ENCODE peak calls at places on chromosomes 7 and 10, in four cellular contexts. One of them, this sample, is unnamed.
A peak's percentile ranks its signal among the peaks of the same experiment; 100 is the strongest.

GRCh38 chr7:76201732-76202665 is at the start of gene SRRM3:
- DNase-seq in upper lobe of right lung: peak; percentile 90
- DNase-seq in heart left ventricle: peak; percentile 78
- DNase-seq in Caco-2: peak; percentile 83
- DNase-seq in this sample: peak; percentile 76

GRCh38 chr7:33671521-33672262 is 233.6 kb upstream of the BMPER start:
- DNase-seq in upper lobe of right lung: no peak
- DNase-seq in heart left ventricle: no peak
- DNase-seq in Caco-2: no peak
- DNase-seq in this sample: no peak

GRCh38 chr10:68184546-68184945 is 47.4 kb downstream of the ATOH7 start:
- DNase-seq in heart left ventricle: no peak
- DNase-seq in Caco-2: no peak
- DNase-seq in upper lobe of right lung: no peak
- DNase-seq in this sample: no peak

GRCh38 chr10:130388746-130389145 is 252.6 kb downstream of the GLRX3 start:
- DNase-seq in heart left ventricle: no peak
- DNase-seq in Caco-2: no peak
- DNase-seq in upper lobe of right lung: no peak
- DNase-seq in this sample: peak; percentile 6

GRCh38 chr7:137940656-137941518 is 61.0 kb downstream of the CREB3L2 start:
- DNase-seq in Caco-2: peak; percentile 77
- DNase-seq in heart left ventricle: no peak
- DNase-seq in upper lobe of right lung: no peak
- DNase-seq in this sample: no peak

GRCh38 chr7:137421389-137421788 is 77.9 kb upstream of the PTN start:
- DNase-seq in Caco-2: no peak
- DNase-seq in upper lobe of right lung: no peak
- DNase-seq in heart left ventricle: no peak
- DNase-seq in this sample: no peak

GRCh38 chr10:6514180-6514579 is 65.9 kb downstream of the PRKCQ start:
- DNase-seq in upper lobe of right lung: no peak
- DNase-seq in Caco-2: no peak
- DNase-seq in heart left ventricle: no peak
- DNase-seq in this sample: no peak

GRCh38 chr7:127392182-127392565 is 334 bp downstream of the ZNF800 start:
- DNase-seq in Caco-2: peak; percentile 46
- DNase-seq in upper lobe of right lung: peak; percentile 88
- DNase-seq in heart left ventricle: peak; percentile 62
- DNase-seq in this sample: peak; percentile 60

GRCh38 chr7:48899932-48900331 is 24.4 kb upstream of the CDC14C start:
- DNase-seq in heart left ventricle: no peak
- DNase-seq in Caco-2: no peak
- DNase-seq in upper lobe of right lung: no peak
- DNase-seq in this sample: no peak

GRCh38 chr7:5634107-5634950 is 147.1 kb downstream of the RNF216 start:
- DNase-seq in Caco-2: no peak
- DNase-seq in upper lobe of right lung: peak; percentile 76
- DNase-seq in heart left ventricle: peak; percentile 77
- DNase-seq in this sample: no peak
- H3K4me3 ChIP-seq in Caco-2: no peak overlapping the region
- H3K4me3 ChIP-seq in upper lobe of right lung: no peak overlapping the region
- H3K4me3 ChIP-seq in heart left ventricle: peak overlapping the region; percentile 7
- H3K4me3 ChIP-seq in this sample: no peak overlapping the region

DNA sequence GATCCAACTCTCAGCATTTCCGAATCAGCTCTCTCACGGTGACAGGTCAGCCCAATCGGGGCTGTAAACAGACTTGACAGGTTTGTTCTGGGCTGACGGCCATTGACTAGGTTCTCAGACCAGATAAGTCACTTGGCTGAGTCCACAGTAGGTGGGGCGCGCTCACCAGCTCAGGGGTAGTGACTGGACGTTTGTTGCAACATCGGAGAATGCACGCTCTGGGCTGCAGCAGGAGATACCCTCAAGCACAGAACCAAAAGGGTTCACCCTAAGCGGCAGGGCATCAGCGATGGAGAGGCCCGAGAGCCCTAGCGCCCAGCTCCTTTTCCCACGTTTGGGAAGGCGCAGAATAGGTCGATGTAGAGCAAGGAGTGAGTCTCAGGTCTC is 1.8 kb downstream of the KLLN start:
- DNase-seq in Caco-2: peak; percentile 89
- DNase-seq in heart left ventricle: peak; percentile 92
- DNase-seq in upper lobe of right lung: peak; percentile 88
- DNase-seq in this sample: peak; percentile 95
- TF ChIP-seq CTCF in Caco-2: peak; percentile 23
- TF ChIP-seq CTCF in heart left ventricle: no peak
- TF ChIP-seq CTCF in upper lobe of right lung: peak; percentile 17
- TF ChIP-seq CTCF in this sample: peak; percentile 17

GRCh38 chr10:8874268-8874667 is 819.8 kb downstream of the GATA3 start:
- DNase-seq in heart left ventricle: no peak
- DNase-seq in Caco-2: no peak
- DNase-seq in upper lobe of right lung: no peak
- DNase-seq in this sample: no peak
- H3K4me3 ChIP-seq in heart left ventricle: no peak overlapping the region
- H3K4me3 ChIP-seq in Caco-2: no peak overlapping the region
- H3K4me3 ChIP-seq in upper lobe of right lung: no peak overlapping the region
- H3K4me3 ChIP-seq in this sample: no peak overlapping the region

GRCh38 chr7:108805808-108806397 is 236.2 kb downstream of the DNAJB9 start:
- DNase-seq in Caco-2: no peak
- DNase-seq in heart left ventricle: no peak
- DNase-seq in upper lobe of right lung: no peak
- DNase-seq in this sample: no peak
- TF ChIP-seq CTCF in Caco-2: peak; percentile 50
- TF ChIP-seq CTCF in heart left ventricle: no peak
- TF ChIP-seq CTCF in upper lobe of right lung: peak; percentile 30
- TF ChIP-seq CTCF in this sample: peak; percentile 64

GRCh38 chr10:35308809-35309208 is 27.5 kb upstream of the CCNY start:
- DNase-seq in Caco-2: no peak
- DNase-seq in upper lobe of right lung: no peak
- DNase-seq in heart left ventricle: no peak
- DNase-seq in this sample: no peak
- H3K4me3 ChIP-seq in Caco-2: no peak overlapping the region
- H3K4me3 ChIP-seq in upper lobe of right lung: no peak overlapping the region
- H3K4me3 ChIP-seq in heart left ventricle: no peak overlapping the region
- H3K4me3 ChIP-seq in this sample: no peak overlapping the region

GRCh38 chr10:10821926-10822325 is 195.7 kb upstream of the CELF2 start:
- DNase-seq in heart left ventricle: no peak
- DNase-seq in upper lobe of right lung: no peak
- DNase-seq in Caco-2: no peak
- DNase-seq in this sample: no peak

GRCh38 chr10:10826125-10826524 is 191.5 kb upstream of the CELF2 start:
- DNase-seq in Caco-2: no peak
- DNase-seq in upper lobe of right lung: no peak
- DNase-seq in heart left ventricle: no peak
- DNase-seq in this sample: no peak

GRCh38 chr10:10819206-10819856 is 198.3 kb upstream of the CELF2 start:
- DNase-seq in heart left ventricle: no peak
- DNase-seq in upper lobe of right lung: no peak
- DNase-seq in Caco-2: no peak
- DNase-seq in this sample: no peak

GRCh38 chr10:10830316-10831061 is 187.2 kb upstream of the CELF2 start:
- DNase-seq in upper lobe of right lung: no peak
- DNase-seq in Caco-2: no peak
- DNase-seq in heart left ventricle: no peak
- DNase-seq in this sample: no peak

GRCh38 chr10:10824611-10825148 is 193.0 kb upstream of the CELF2 start:
- DNase-seq in upper lobe of right lung: no peak
- DNase-seq in Caco-2: no peak
- DNase-seq in heart left ventricle: peak; percentile 45
- DNase-seq in this sample: no peak
- TF ChIP-seq CTCF in upper lobe of right lung: no peak
- TF ChIP-seq CTCF in Caco-2: no peak
- TF ChIP-seq CTCF in heart left ventricle: no peak
- TF ChIP-seq CTCF in this sample: no peak

GRCh38 chr7:108290344-108291134 is 160.4 kb upstream of the LAMB4 start:
- DNase-seq in upper lobe of right lung: no peak
- DNase-seq in heart left ventricle: no peak
- DNase-seq in Caco-2: no peak
- DNase-seq in this sample: no peak

GRCh38 chr7:108291791-108292440 is 161.8 kb upstream of the LAMB4 start:
- DNase-seq in upper lobe of right lung: no peak
- DNase-seq in heart left ventricle: no peak
- DNase-seq in Caco-2: no peak
- DNase-seq in this sample: no peak

GRCh38 chr7:108293190-108293612 is 163.0 kb downstream of the NRCAM start:
- DNase-seq in heart left ventricle: no peak
- DNase-seq in upper lobe of right lung: no peak
- DNase-seq in Caco-2: no peak
- DNase-seq in this sample: no peak

GRCh38 chr7:108291135-108291508 is 161.0 kb upstream of the LAMB4 start:
- DNase-seq in Caco-2: no peak
- DNase-seq in upper lobe of right lung: no peak
- DNase-seq in heart left ventricle: no peak
- DNase-seq in this sample: no peak

GRCh38 chr7:108292541-108292940 is 162.4 kb upstream of the LAMB4 start:
- DNase-seq in upper lobe of right lung: no peak
- DNase-seq in Caco-2: no peak
- DNase-seq in heart left ventricle: no peak
- DNase-seq in this sample: no peak
- H3K4me3 ChIP-seq in upper lobe of right lung: no peak overlapping the region
- H3K4me3 ChIP-seq in Caco-2: no peak overlapping the region
- H3K4me3 ChIP-seq in heart left ventricle: no peak overlapping the region
- H3K4me3 ChIP-seq in this sample: no peak overlapping the region

GRCh38 chr10:7605565-7606295 is 61.0 kb downstream of the ITIH5 start:
- DNase-seq in Caco-2: no peak
- DNase-seq in heart left ventricle: no peak
- DNase-seq in upper lobe of right lung: no peak
- DNase-seq in this sample: no peak
- TF ChIP-seq CTCF in Caco-2: no peak
- TF ChIP-seq CTCF in heart left ventricle: no peak
- TF ChIP-seq CTCF in upper lobe of right lung: no peak
- TF ChIP-seq CTCF in this sample: no peak